ENCODE peak calls at places on chromosomes 16 and 17, in four cellular contexts. P is cardiac fibroblast, J is AG04450, O is fibroblast of mammary gland. Q is an unnamed sample.

GRCh38 chr16:85057948-85058347 is 30.4 kb downstream of the KIAA0513 start:
- DNase-seq in P (no peak), J (no peak), O (no peak), Q (no peak)

GRCh38 chr17:57327176-57327970 is 71.0 kb downstream of the MSI2 start:
- DNase-seq in P (no peak), J (no peak), O (no peak), Q (no peak)

GRCh38 chr16:53090591-53091507 is 36.1 kb downstream of the CHD9 start:
- DNase-seq in P (peak; percentile 99), J (peak; percentile 96), O (peak; percentile 100), Q (no peak)

GRCh38 chr17:72710185-72710584 is 382.3 kb downstream of the SLC39A11 start:
- DNase-seq in P (peak; percentile 59), J (no peak), O (no peak), Q (no peak)

GRCh38 chr16:15592324-15592723 is 50.6 kb downstream of the MARF1 start:
- DNase-seq in P (no peak), J (no peak), O (no peak), Q (no peak)

GRCh38 chr17:63932721-63933120 is 590 bp upstream of the CD79B start:
- DNase-seq in P (no peak), J (no peak), O (no peak), Q (no peak)

GRCh38 chr16:20949660-20950059 is 49.1 kb downstream of the LYRM1 start:
- DNase-seq in P (no peak), J (no peak), O (no peak), Q (no peak)

GRCh38 chr17:58932956-58933355 is 173.7 kb downstream of the TRIM37 start:
- DNase-seq in P (no peak), J (no peak), O (no peak), Q (no peak)

GRCh38 chr16:15907863-15908478 is 19.6 kb upstream of the CEP20 start:
- DNase-seq in P (peak; percentile 57), J (no peak), O (peak; percentile 45), Q (no peak)

GRCh38 chr17:72984925-72985322 is 107.6 kb downstream of the SLC39A11 start:
- DNase-seq in P (no peak), J (no peak), O (no peak), Q (no peak)

GRCh38 chr17:31517524-31517923 is 126.0 kb downstream of the RAB11FIP4 start:
- DNase-seq in P (no peak), J (no peak), O (no peak), Q (no peak)

GRCh38 chr17:70168979-70169706 is at the start of gene KCNJ2:
- DNase-seq in P (peak; percentile 77), J (no peak), O (peak; percentile 50), Q (peak; percentile 88)

GRCh38 chr17:82257473-82257872 is 16.0 kb downstream of the CSNK1D start:
- DNase-seq in P (peak; percentile 53), J (no peak), O (peak; percentile 66), Q (no peak)

GRCh38 chr16:55282441-55282840 is 41.6 kb upstream of the IRX6 start:
- DNase-seq in P (no peak), J (no peak), O (peak; percentile 56), Q (no peak)

GRCh38 chr17:48048321-48049140 is at the start of gene NFE2L1:
- DNase-seq in P (peak; percentile 94), J (peak; percentile 72), O (peak; percentile 92), Q (peak; percentile 79)

GRCh38 chr17:3479988-3480387 is 4.2 kb downstream of the ASPA start:
- DNase-seq in P (no peak), J (no peak), O (no peak), Q (no peak)

GRCh38 chr17:8123695-8124349 is at the start of gene HES7:
- DNase-seq in P (no peak), J (no peak), O (no peak), Q (no peak)

GRCh38 chr16:13552062-13552959 is 367.6 kb upstream of the ERCC4 start:
- DNase-seq in P (no peak), J (no peak), O (no peak), Q (no peak)

GRCh38 chr17:65987988-65988387 is 203.9 kb downstream of the CEP112 start:
- DNase-seq in P (peak; percentile 70), J (peak; percentile 7), O (peak; percentile 48), Q (no peak)

GRCh38 chr17:78665952-78666920 is 89.0 kb upstream of the DNAH17 start:
- DNase-seq in P (no peak), J (no peak), O (no peak), Q (no peak)

GRCh38 chr16:73605309-73605708 is 557.4 kb upstream of the ZFHX3 start:
- DNase-seq in P (no peak), J (no peak), O (no peak), Q (no peak)

GRCh38 chr17:61284174-61284573 is 115.5 kb upstream of the TBX2 start:
- DNase-seq in P (peak; percentile 89), J (no peak), O (peak; percentile 86), Q (no peak)

GRCh38 chr16:70737377-70738082 is 51.7 kb upstream of the MTSS2 start:
- DNase-seq in P (peak; percentile 59), J (peak; percentile 97), O (peak; percentile 99), Q (no peak)

GRCh38 chr17:9350083-9350482 is 225.5 kb downstream of the STX8 start:
- DNase-seq in P (peak; percentile 98), J (peak; percentile 78), O (peak; percentile 99), Q (no peak)

GRCh38 chr16:48526058-48526957 is 83.7 kb downstream of the N4BP1 start:
- DNase-seq in P (peak; percentile 21), J (no peak), O (no peak), Q (no peak)

GRCh38 chr16:18958621-18959578 is 24.8 kb upstream of the TMC7 start:
- DNase-seq in P (peak; percentile 5), J (no peak), O (no peak), Q (no peak)

GRCh38 chr16:49924078-49924477 is 68.2 kb upstream of the ZNF423 start:
- DNase-seq in P (peak; percentile 5), J (no peak), O (peak; percentile 15), Q (no peak)